ENCODE peak calls at places on chromosome 11, in seven cellular contexts. Y is AG10803; W is fibroblast of mammary gland; J is bronchial epithelial cell; H is A549; G is H7; U is CD4-positive, alpha-beta memory T cell. T is an unnamed sample.
A peak's percentile ranks its signal among the peaks of the same experiment; 100 is the strongest.

GRCh38 chr11:96158126-96158525 is 184.9 kb downstream of the MAML2 start:
- DNase-seq in Y (no peak), W (no peak), J (no peak), H (no peak), G (no peak), U (no peak), T (no peak)

GRCh38 chr11:102225689-102226562 is 91.4 kb upstream of the BIRC3 start:
- DNase-seq in Y (peak; percentile 91), W (peak; percentile 96), J (peak; percentile 89), H (no peak), G (no peak), U (no peak), T (no peak)

GRCh38 chr11:67615455-67616430 is 9.0 kb downstream of the NDUFV1 start:
- DNase-seq in Y (no peak), W (peak; percentile 17), J (no peak), H (peak; percentile 71), G (peak; percentile 89), U (no peak), T (peak; percentile 45)

GRCh38 chr11:96905084-96905641 is 515.4 kb downstream of the JRKL start:
- DNase-seq in Y (no peak), W (no peak), J (no peak), H (no peak), G (no peak), U (no peak), T (no peak)

GRCh38 chr11:1297576-1298473 is 11.6 kb downstream of the TOLLIP start:
- DNase-seq in Y (no peak), W (no peak), J (no peak), H (no peak), G (no peak), U (no peak), T (no peak)

GRCh38 chr11:24511518-24511917 is 14.7 kb downstream of the LUZP2 start:
- DNase-seq in Y (no peak), W (no peak), J (peak; percentile 75), H (no peak), G (no peak), U (no peak), T (no peak)

GRCh38 chr11:10307411-10308207 is 2.7 kb downstream of the ADM start:
- DNase-seq in Y (peak; percentile 91), W (peak; percentile 92), J (peak; percentile 87), H (peak; percentile 91), G (peak; percentile 94), U (peak; percentile 84), T (peak; percentile 77)

GRCh38 chr11:61971177-61972111 is 4.0 kb upstream of the FTH1 start:
- DNase-seq in Y (peak; percentile 99), W (peak; percentile 99), J (peak; percentile 88), H (peak; percentile 88), G (peak; percentile 92), U (peak; percentile 65), T (peak; percentile 94)

GRCh38 chr11:109939176-109939810 is 153.9 kb upstream of the ZC3H12C start:
- DNase-seq in Y (peak; percentile 87), W (peak; percentile 85), J (peak; percentile 75), H (peak; percentile 38), G (peak; percentile 27), U (no peak), T (peak; percentile 43)

GRCh38 chr11:67463680-67464410 is 5.2 kb downstream of the TMEM134 start:
- DNase-seq in Y (peak; percentile 41), W (no peak), J (peak; percentile 60), H (peak; percentile 91), G (peak; percentile 67), U (no peak), T (no peak)

GRCh38 chr11:132563050-132563449 is 969.3 kb downstream of the OPCML start:
- DNase-seq in Y (no peak), W (no peak), J (no peak), H (no peak), G (no peak), U (no peak), T (no peak)

GRCh38 chr11:65491163-65491465 is 7.7 kb upstream of the MALAT1 start:
- DNase-seq in Y (peak; percentile 45), W (no peak), J (no peak), H (no peak), G (no peak), U (no peak), T (no peak)

GRCh38 chr11:110892741-110893285 is 180.6 kb upstream of the ARHGAP20 start:
- DNase-seq in Y (no peak), W (no peak), J (no peak), H (no peak), G (no peak), U (no peak), T (no peak)

GRCh38 chr11:96943970-96944369 is 554.2 kb downstream of the JRKL start:
- DNase-seq in Y (no peak), W (no peak), J (no peak), H (no peak), G (no peak), U (no peak), T (no peak)

GRCh38 chr11:77249427-77249826 is 52.1 kb downstream of the GDPD4 start:
- DNase-seq in Y (no peak), W (peak; percentile 41), J (peak; percentile 92), H (no peak), G (no peak), U (no peak), T (no peak)

DNA sequence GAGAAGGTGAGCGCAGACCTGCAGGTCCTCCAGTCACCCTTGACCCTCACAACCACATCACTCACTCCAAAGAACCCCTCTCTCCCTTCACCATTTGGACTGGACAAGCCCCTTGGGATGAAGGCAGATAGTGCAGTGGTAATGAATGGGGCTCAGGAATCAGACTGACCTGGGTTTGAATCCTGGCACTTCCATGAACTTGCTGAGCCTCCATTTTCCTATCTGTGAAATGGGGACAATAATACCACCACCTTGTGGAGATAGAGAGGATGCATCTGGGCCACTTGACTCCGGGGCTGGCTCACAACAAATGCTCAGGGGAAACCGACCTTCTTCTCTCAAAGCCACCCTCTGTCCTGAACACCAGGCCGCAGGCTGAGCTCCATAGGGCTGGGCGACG is 178.1 kb downstream of the ST3GAL4 start:
- DNase-seq in Y (no peak), W (no peak), J (no peak), H (no peak), G (no peak), U (no peak), T (no peak)
- H3K4me3 ChIP-seq in Y (no peak overlapping the region), W (no peak overlapping the region), J (no peak overlapping the region), H (no peak overlapping the region), G (no peak overlapping the region), U (no peak overlapping the region), T (no peak overlapping the region)

GRCh38 chr11:124743050-124743449 is 3.3 kb downstream of the NRGN start:
- DNase-seq in Y (no peak), W (no peak), J (no peak), H (no peak), G (no peak), U (no peak), T (no peak)

GRCh38 chr11:124746621-124747243 is 5.3 kb downstream of the VSIG2 start:
- DNase-seq in Y (peak; percentile 69), W (peak; percentile 41), J (peak; percentile 74), H (peak; percentile 85), G (peak; percentile 97), U (peak; percentile 83), T (peak; percentile 28)

GRCh38 chr11:124747406-124748099 is 4.5 kb downstream of the VSIG2 start:
- DNase-seq in Y (no peak), W (no peak), J (no peak), H (no peak), G (peak; percentile 63), U (no peak), T (no peak)

GRCh38 chr11:124745835-124746620 is 6.0 kb downstream of the VSIG2 start:
- DNase-seq in Y (no peak), W (no peak), J (no peak), H (peak; percentile 44), G (peak; percentile 87), U (no peak), T (no peak)

GRCh38 chr11:124745270-124745834 is 5.6 kb downstream of the NRGN start:
- DNase-seq in Y (no peak), W (no peak), J (no peak), H (no peak), G (no peak), U (no peak), T (no peak)
- H3K4me3 ChIP-seq in Y (no peak overlapping the region), W (no peak overlapping the region), J (no peak overlapping the region), H (no peak overlapping the region), G (peak overlapping the region; percentile 43), U (no peak overlapping the region), T (no peak overlapping the region)

GRCh38 chr11:27192184-27192583 is 151.6 kb downstream of the BBOX1 start:
- DNase-seq in Y (no peak), W (no peak), J (no peak), H (no peak), G (no peak), U (no peak), T (no peak)

GRCh38 chr11:27191061-27191460 is 150.4 kb downstream of the BBOX1 start:
- DNase-seq in Y (no peak), W (no peak), J (no peak), H (no peak), G (no peak), U (no peak), T (no peak)

GRCh38 chr11:27194976-27195375 is 154.4 kb downstream of the BBOX1 start:
- DNase-seq in Y (peak; percentile 45), W (no peak), J (no peak), H (no peak), G (no peak), U (no peak), T (no peak)

GRCh38 chr11:27196040-27196897 is 155.7 kb downstream of the BBOX1 start:
- DNase-seq in Y (no peak), W (no peak), J (no peak), H (no peak), G (no peak), U (no peak), T (no peak)

GRCh38 chr11:27193434-27194225 is 153.0 kb downstream of the BBOX1 start:
- DNase-seq in Y (no peak), W (no peak), J (no peak), H (no peak), G (no peak), U (no peak), T (no peak)
- H3K4me3 ChIP-seq in Y (no peak overlapping the region), W (no peak overlapping the region), J (no peak overlapping the region), H (no peak overlapping the region), G (no peak overlapping the region), U (no peak overlapping the region), T (no peak overlapping the region)

DNA sequence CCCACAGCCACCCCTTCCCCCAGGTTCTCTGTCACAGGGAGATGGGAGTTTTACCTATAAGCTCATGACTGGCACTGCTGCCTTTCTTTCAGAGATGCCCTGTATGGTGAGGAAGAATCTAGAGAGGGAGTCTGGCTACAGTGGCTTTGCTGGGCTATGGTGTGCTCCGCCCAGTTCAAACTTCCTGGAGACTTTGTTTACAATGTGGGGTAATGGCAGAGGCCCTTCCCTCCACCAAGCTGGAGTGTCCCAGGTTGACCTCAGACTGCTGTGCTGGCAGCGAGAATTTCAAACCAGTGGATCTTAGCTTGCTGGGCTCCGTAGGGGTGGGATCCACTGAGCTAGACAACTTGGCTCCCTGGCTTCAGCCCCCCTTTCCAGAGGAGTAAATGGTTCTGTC is 143.5 kb downstream of the MSANTD4 start:
- DNase-seq in Y (no peak), W (no peak), J (no peak), H (no peak), G (no peak), U (no peak), T (no peak)
- H3K4me3 ChIP-seq in Y (no peak overlapping the region), W (no peak overlapping the region), J (no peak overlapping the region), H (no peak overlapping the region), G (no peak overlapping the region), U (no peak overlapping the region), T (no peak overlapping the region)

T was measured in Jurkat, Clone E6-1.